ENCODE peak calls at places on chromosome 6, in eight cellular contexts. U is hepatocyte, G is suprapubic skin, X is left ventricle myocardium inferior, R is tibial nerve, B is adrenal gland, F is left lung, W is pancreas. D is an unnamed sample. For H3K36me3, the result is how much of the 10 kb centered on the place peaks cover.

GRCh38 chr6:41040101-41040910 is 1.3 kb upstream of the UNC5CL start:
- DNase-seq in U (peak), G (peak), X (no peak), R (no peak), B (peak), F (no peak), W (peak), D (peak)

GRCh38 chr6:117237561-117237960 is 27.8 kb upstream of the VGLL2 start:
- DNase-seq in U (no peak), G (no peak), X (no peak), R (no peak), B (no peak), F (no peak), W (no peak), D (no peak)

GRCh38 chr6:116572162-116572561 is 858 bp downstream of the RWDD1 start:
- DNase-seq in U (peak), G (no peak), X (peak), R (no peak), B (peak), F (no peak), W (peak), D (peak)

GRCh38 chr6:123211777-123212545 is 215.9 kb downstream of the CLVS2 start:
- DNase-seq in U (no peak), G (no peak), X (no peak), R (no peak), B (no peak), F (no peak), W (no peak), D (no peak)

GRCh38 chr6:37182736-37183590 is 13.0 kb downstream of the PIM1 start:
- DNase-seq in U (no peak), G (no peak), X (no peak), R (no peak), B (peak), F (no peak), W (no peak), D (no peak)

GRCh38 chr6:27810768-27811298 is 101.4 kb downstream of the OR2B2 start:
- DNase-seq in U (no peak), G (no peak), X (no peak), R (no peak), B (no peak), F (no peak), W (no peak), D (no peak)

GRCh38 chr6:141326426-141326825 is 806.3 kb upstream of the GJE1 start:
- DNase-seq in U (peak), G (peak), X (no peak), R (peak), B (peak), F (no peak), W (no peak), D (no peak)

GRCh38 chr6:54846857-54847721 is 518 bp downstream of the FAM83B start:
- DNase-seq in U (peak), G (no peak), X (no peak), R (no peak), B (no peak), F (peak), W (peak), D (peak)

GRCh38 chr6:31862344-31863235 is at the start of gene NEU1:
- DNase-seq in U (peak), G (peak), X (peak), R (peak), B (peak), F (peak), W (peak), D (peak)

GRCh38 chr6:35893246-35893645 is 27.7 kb downstream of the SRPK1 start:
- DNase-seq in U (no peak), G (no peak), X (no peak), R (no peak), B (peak), F (no peak), W (no peak), D (no peak)

GRCh38 chr6:19804362-19805145 is 32.6 kb upstream of the ID4 start:
- DNase-seq in U (peak), G (peak), X (peak), R (peak), B (peak), F (peak), W (peak), D (peak)

GRCh38 chr6:106155219-106155830 is 69.2 kb downstream of the PRDM1 start:
- DNase-seq in U (no peak), G (no peak), X (no peak), R (no peak), B (no peak), F (no peak), W (no peak), D (no peak)

GRCh38 chr6:105550961-105551625 is 148.2 kb upstream of the PREP start:
- DNase-seq in U (no peak), G (no peak), X (no peak), R (no peak), B (no peak), F (no peak), W (no peak), D (no peak)

GRCh38 chr6:36339156-36339555 is 2.5 kb upstream of the BNIP5 start:
- DNase-seq in U (no peak), G (no peak), X (no peak), R (no peak), B (no peak), F (no peak), W (no peak), D (peak)

GRCh38 chr6:34152806-34153565 is 7.1 kb upstream of the GRM4 start:
- DNase-seq in U (no peak), G (no peak), X (no peak), R (no peak), B (no peak), F (no peak), W (no peak), D (no peak)

GRCh38 chr6:54847799-54848597 is 1.4 kb downstream of the FAM83B start:
- DNase-seq in U (peak), G (no peak), X (no peak), R (no peak), B (no peak), F (no peak), W (no peak), D (peak)

GRCh38 chr6:55802259-55802658 is 73.1 kb downstream of the BMP5 start:
- DNase-seq in U (no peak), G (no peak), X (no peak), R (no peak), B (no peak), F (no peak), W (no peak), D (no peak)

GRCh38 chr6:56954389-56955170 is at the start of gene BEND6:
- DNase-seq in U (peak), G (peak), X (no peak), R (peak), B (peak), F (peak), W (peak), D (peak)

GRCh38 chr6:145031962-145032361 is 703.4 kb downstream of the EPM2A start:
- DNase-seq in U (no peak), G (no peak), X (no peak), R (no peak), B (no peak), F (no peak), W (no peak), D (no peak)

GRCh38 chr6:169427856-169428255 is 174.2 kb upstream of the THBS2 start:
- DNase-seq in U (peak), G (no peak), X (no peak), R (peak), B (peak), F (no peak), W (no peak), D (no peak)

GRCh38 chr6:135281907-135282306 is 100.8 kb downstream of the MYB start:
- DNase-seq in U (no peak), G (no peak), X (no peak), R (no peak), B (no peak), F (no peak), W (no peak), D (no peak)

GRCh38 chr6:158894192-158894591 is 75.0 kb upstream of the EZR start:
- DNase-seq in U (peak), G (no peak), X (no peak), R (no peak), B (no peak), F (no peak), W (no peak), D (no peak)

GRCh38 chr6:26113570-26113969 is 26.3 kb downstream of the HFE start:
- DNase-seq in U (no peak), G (no peak), X (no peak), R (no peak), B (no peak), F (no peak), W (no peak), D (no peak)

GRCh38 chr6:119355157-119355556 is 5.6 kb upstream of the MAN1A1 start:
- DNase-seq in U (no peak), G (no peak), X (no peak), R (peak), B (peak), F (no peak), W (no peak), D (no peak)

GRCh38 chr6:14119764-14120163 is 2.2 kb downstream of the CD83 start:
- DNase-seq in U (no peak), G (no peak), X (no peak), R (no peak), B (peak), F (no peak), W (no peak), D (no peak)

GRCh38 chr6:14120556-14120955 is 3.0 kb downstream of the CD83 start:
- DNase-seq in U (no peak), G (no peak), X (no peak), R (no peak), B (no peak), F (no peak), W (no peak), D (no peak)

GRCh38 chr6:14118444-14118843 is 872 bp downstream of the CD83 start:
- DNase-seq in U (no peak), G (no peak), X (no peak), R (no peak), B (no peak), F (no peak), W (no peak), D (no peak)

GRCh38 chr6:14118091-14118439 is 493 bp downstream of the CD83 start:
- DNase-seq in U (no peak), G (no peak), X (no peak), R (no peak), B (no peak), F (no peak), W (no peak), D (no peak)

GRCh38 chr6:14117158-14118090 is at the start of gene CD83:
- DNase-seq in U (peak), G (peak), X (peak), R (no peak), B (peak), F (peak), W (peak), D (peak)
- TF ChIP-seq CTCF in U (peak), G (no peak), X (peak), R (no peak), B (no peak), F (no peak), W (no peak), D (no peak)

GRCh38 chr6:149403534-149403933 is 3.5 kb downstream of the SUMO4 start:
- DNase-seq in U (no peak), G (no peak), X (no peak), R (no peak), B (no peak), F (no peak), W (no peak), D (no peak)
- H3K36me3 ChIP-seq in U (under half), G (under half), X (under half), R (half or more), B (under half), F (under half), W (under half), D (under half)

GRCh38 chr6:79234150-79235022 is at the start of gene HMGN3:
- DNase-seq in U (peak), G (peak), X (peak), R (peak), B (peak), F (peak), W (peak), D (peak)
- TF ChIP-seq CTCF in U (no peak), G (no peak), X (peak), R (no peak), B (no peak), F (no peak), W (no peak), D (no peak)

GRCh38 chr6:45437441-45437820 is 59.7 kb upstream of the SUPT3H start:
- DNase-seq in U (no peak), G (no peak), X (no peak), R (no peak), B (no peak), F (no peak), W (no peak), D (no peak)
- H3K36me3 ChIP-seq in U (under half), G (under half), X (under half), R (under half), B (under half), F (under half), W (under half), D (under half)

GRCh38 chr6:63816979-63817436 is 181.4 kb downstream of the PHF3 start:
- DNase-seq in U (peak), G (no peak), X (no peak), R (no peak), B (no peak), F (no peak), W (no peak), D (no peak)

GRCh38 chr6:63816401-63816975 is 180.9 kb downstream of the PHF3 start:
- DNase-seq in U (no peak), G (no peak), X (no peak), R (no peak), B (no peak), F (no peak), W (no peak), D (no peak)

GRCh38 chr6:63813531-63813930 is 177.9 kb downstream of the PHF3 start:
- DNase-seq in U (no peak), G (no peak), X (no peak), R (no peak), B (no peak), F (no peak), W (no peak), D (no peak)

GRCh38 chr6:63817492-63818050 is 182.0 kb downstream of the PHF3 start:
- DNase-seq in U (no peak), G (no peak), X (no peak), R (no peak), B (no peak), F (no peak), W (no peak), D (no peak)

DNA sequence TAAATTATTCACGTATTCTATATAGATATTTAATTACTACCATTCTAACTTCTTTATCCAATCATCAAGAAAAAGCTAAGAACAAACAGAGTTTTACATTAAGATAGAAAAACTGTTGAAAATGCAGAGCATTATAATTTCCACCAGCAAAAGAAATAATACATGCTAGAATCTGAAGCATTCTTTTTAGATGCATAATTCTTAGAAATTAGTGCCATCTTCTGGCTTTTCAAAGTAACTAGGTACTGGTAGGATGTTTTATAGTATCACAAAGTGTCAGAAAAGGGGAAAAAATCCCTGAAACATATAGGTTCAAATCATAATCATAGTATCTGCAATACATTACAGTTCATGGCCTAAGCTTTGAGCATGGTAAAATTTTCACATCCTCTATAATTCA is 178.9 kb downstream of the PHF3 start:
- DNase-seq in U (no peak), G (no peak), X (no peak), R (no peak), B (no peak), F (no peak), W (no peak), D (no peak)
- TF ChIP-seq CTCF in U (no peak), G (no peak), X (no peak), R (no peak), B (no peak), F (no peak), W (no peak), D (no peak)

DNA sequence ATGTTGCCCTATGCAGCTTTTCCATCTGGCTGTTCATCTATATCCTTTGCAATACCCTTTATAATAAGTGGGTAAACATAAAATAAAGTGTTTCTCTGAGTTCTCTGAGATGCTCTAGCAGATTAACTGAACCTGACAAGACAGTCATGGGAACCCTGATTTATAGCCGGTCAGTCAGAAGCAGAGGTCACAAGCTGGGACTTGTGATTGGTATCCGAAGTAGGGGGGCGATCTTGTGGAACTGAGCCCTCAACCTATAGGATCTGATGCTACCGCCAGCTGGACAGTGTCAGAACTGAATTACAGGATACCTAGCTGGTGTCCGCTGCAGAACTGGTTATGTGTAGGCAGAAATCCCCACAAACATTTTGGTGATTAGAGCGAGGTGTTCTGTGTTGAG is 39.0 kb downstream of the SLC17A5 start:
- DNase-seq in U (no peak), G (no peak), X (no peak), R (no peak), B (no peak), F (no peak), W (no peak), D (no peak)
- H3K36me3 ChIP-seq in U (under half), G (under half), X (half or more), R (half or more), B (under half), F (under half), W (under half), D (under half)

GRCh38 chr6:16326971-16327776 is 88.8 kb downstream of the GMPR start:
- DNase-seq in U (no peak), G (no peak), X (no peak), R (no peak), B (no peak), F (no peak), W (no peak), D (no peak)

GRCh38 chr6:16324622-16325225 is 86.3 kb downstream of the GMPR start:
- DNase-seq in U (no peak), G (no peak), X (no peak), R (no peak), B (no peak), F (no peak), W (no peak), D (no peak)

GRCh38 chr6:16324184-16324583 is 85.8 kb downstream of the GMPR start:
- DNase-seq in U (no peak), G (no peak), X (no peak), R (no peak), B (no peak), F (no peak), W (no peak), D (no peak)

GRCh38 chr6:16327777-16328325 is 89.5 kb downstream of the GMPR start:
- DNase-seq in U (no peak), G (no peak), X (no peak), R (no peak), B (no peak), F (no peak), W (no peak), D (no peak)

DNA sequence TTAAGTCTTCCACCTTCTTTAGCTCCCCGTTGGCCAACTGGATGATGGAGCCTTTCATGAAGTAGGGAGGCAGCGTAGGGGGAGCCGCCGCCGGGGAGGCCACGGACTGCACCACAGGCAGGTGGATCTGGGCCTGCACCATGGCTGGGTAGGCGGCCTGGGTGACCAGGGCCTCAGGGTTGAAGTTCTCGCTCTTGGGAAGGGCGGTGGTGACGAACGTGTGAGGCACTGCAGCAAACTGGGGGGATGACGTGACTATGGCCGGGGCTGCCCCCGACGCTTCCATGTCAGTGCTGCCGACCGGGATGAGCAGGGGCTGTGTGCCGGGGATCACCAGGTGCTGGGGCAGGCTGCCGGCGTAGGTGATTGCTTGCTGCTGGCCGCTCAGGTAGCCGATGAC is 88.1 kb downstream of the GMPR start:
- DNase-seq in U (no peak), G (no peak), X (no peak), R (no peak), B (no peak), F (no peak), W (no peak), D (no peak)
- TF ChIP-seq CTCF in U (no peak), G (no peak), X (no peak), R (no peak), B (no peak), F (no peak), W (no peak), D (no peak)

GRCh38 chr6:7290079-7290478 is 22.9 kb downstream of the SSR1 start:
- DNase-seq in U (no peak), G (no peak), X (no peak), R (no peak), B (no peak), F (no peak), W (no peak), D (no peak)
- H3K36me3 ChIP-seq in U (under half), G (half or more), X (half or more), R (half or more), B (half or more), F (under half), W (under half), D (under half)

D was measured in colonic mucosa.